ENCODE peak calls at places on chromosomes 16 and 17, in four cellular contexts. K, P, E and A are unnamed samples.

GRCh38 chr16:72760581-72760980 is 287.3 kb downstream of the ZFHX3 start:
- DNase-seq in K (no peak), P (no peak), E (no peak), A (no peak)

GRCh38 chr17:20280832-20281231 is 186.5 kb downstream of the LGALS9B start:
- DNase-seq in K (no peak), P (no peak), E (no peak), A (no peak)

GRCh38 chr17:50181601-50182345 is 16.0 kb downstream of the SGCA start:
- DNase-seq in K (no peak), P (no peak), E (no peak), A (no peak)

GRCh38 chr17:2251098-2251497 is 52.5 kb downstream of the SMG6 start:
- DNase-seq in K (no peak), P (no peak), E (no peak), A (no peak)

GRCh38 chr16:70433456-70434103 is 5.3 kb downstream of the ST3GAL2 start:
- DNase-seq in K (no peak), P (peak; percentile 54), E (no peak), A (peak; percentile 68)

GRCh38 chr16:63614421-63614820 is 1507.4 kb downstream of the CDH11 start:
- DNase-seq in K (no peak), P (no peak), E (no peak), A (no peak)

GRCh38 chr16:85401917-85402766 is 211.0 kb upstream of the GSE1 start:
- DNase-seq in K (no peak), P (no peak), E (no peak), A (peak; percentile 12)

GRCh38 chr16:72568502-72568901 is 396.5 kb upstream of the PMFBP1 start:
- DNase-seq in K (no peak), P (no peak), E (no peak), A (no peak)

GRCh38 chr16:85970712-85971220 is 71.8 kb downstream of the IRF8 start:
- DNase-seq in K (no peak), P (no peak), E (no peak), A (no peak)

GRCh38 chr16:47847220-47847970 is 308.4 kb downstream of the ABCC12 start:
- DNase-seq in K (no peak), P (no peak), E (no peak), A (no peak)

GRCh38 chr17:28849281-28849680 is 5.5 kb upstream of the ERAL1 start:
- DNase-seq in K (no peak), P (no peak), E (no peak), A (no peak)

GRCh38 chr17:78785011-78785662 is 3.1 kb upstream of the CYTH1 start:
- DNase-seq in K (no peak), P (no peak), E (no peak), A (no peak)

GRCh38 chr17:40903129-40903847 is 18.2 kb upstream of the KRT20 start:
- DNase-seq in K (peak; percentile 34), P (no peak), E (no peak), A (no peak)

GRCh38 chr17:47265983-47266541 is 12.4 kb downstream of the ITGB3 start:
- DNase-seq in K (no peak), P (no peak), E (no peak), A (no peak)

GRCh38 chr16:31094088-31094423 is 541 bp downstream of the VKORC1 start:
- DNase-seq in K (no peak), P (no peak), E (no peak), A (no peak)

GRCh38 chr17:31571124-31571892 is 179.8 kb downstream of the RAB11FIP4 start:
- DNase-seq in K (no peak), P (peak; percentile 86), E (no peak), A (peak; percentile 94)

GRCh38 chr17:37797206-37797605 is 52.3 kb upstream of the HNF1B start:
- DNase-seq in K (no peak), P (no peak), E (no peak), A (no peak)

GRCh38 chr17:2174471-2175293 is 119.8 kb downstream of the HIC1 start:
- DNase-seq in K (no peak), P (peak; percentile 81), E (no peak), A (peak; percentile 75)

GRCh38 chr17:6914711-6915110 is 81.1 kb upstream of the ALOX12 start:
- DNase-seq in K (no peak), P (no peak), E (no peak), A (no peak)

GRCh38 chr16:68197250-68197649 is 38.7 kb downstream of the ESRP2 start:
- DNase-seq in K (no peak), P (no peak), E (no peak), A (no peak)

GRCh38 chr16:34050787-34051320 is 591.4 kb downstream of the TP53TG3F start:
- DNase-seq in K (no peak), P (no peak), E (no peak), A (no peak)

GRCh38 chr16:24132048-24132796 is 123.9 kb upstream of the CACNG3 start:
- DNase-seq in K (no peak), P (no peak), E (no peak), A (no peak)

GRCh38 chr17:42744806-42745617 is at the start of gene EZH1:
- DNase-seq in K (peak; percentile 100), P (peak; percentile 94), E (peak; percentile 85), A (peak; percentile 88)

GRCh38 chr17:51590071-51590470 is 329.7 kb downstream of the UTP18 start:
- DNase-seq in K (no peak), P (no peak), E (no peak), A (no peak)

GRCh38 chr17:48499248-48499647 is 31.6 kb downstream of the HOXB1 start:
- DNase-seq in K (no peak), P (no peak), E (no peak), A (no peak)

GRCh38 chr16:10045291-10045775 is 136.9 kb downstream of the GRIN2A start:
- DNase-seq in K (no peak), P (no peak), E (no peak), A (no peak)

GRCh38 chr16:19213885-19214284 is 45.8 kb downstream of the SYT17 start:
- DNase-seq in K (no peak), P (no peak), E (no peak), A (no peak)

GRCh38 chr17:45284176-45285140 is 22.6 kb upstream of the SPATA32 start:
- DNase-seq in K (no peak), P (peak; percentile 67), E (no peak), A (no peak)

GRCh38 chr16:66924527-66925321 is 611 bp downstream of the RRAD start:
- DNase-seq in K (peak; percentile 87), P (peak; percentile 62), E (no peak), A (no peak)

GRCh38 chr16:29745126-29745852 is 501 bp downstream of the C16orf54 start:
- DNase-seq in K (peak; percentile 82), P (no peak), E (peak; percentile 67), A (no peak)

GRCh38 chr16:14015948-14016347 is 55.2 kb upstream of the MRTFB start:
- DNase-seq in K (no peak), P (no peak), E (no peak), A (no peak)

GRCh38 chr16:85750827-85751641 is at the start of gene C16orf74:
- DNase-seq in K (peak; percentile 89), P (peak; percentile 62), E (no peak), A (no peak)

GRCh38 chr17:59327136-59327878 is 4.1 kb upstream of the YPEL2 start:
- DNase-seq in K (no peak), P (no peak), E (no peak), A (no peak)